ENCODE peak calls at places on chromosomes 4 and X, in four cellular contexts. K is NB4, C is tibial artery, J is fibroblast of lung. L is an unnamed sample.

GRCh38 chr4:186040316-186040715 is 28.6 kb upstream of the TLR3 start:
- DNase-seq in K (no peak), C (no peak), J (no peak), L (no peak)

GRCh38 chr4:127506283-127506682 is 126.5 kb upstream of the INTU start:
- DNase-seq in C (no peak), K (peak; percentile 3), J (no peak), L (no peak)

GRCh38 chrX:39397561-39398200 is 596.4 kb downstream of the MID1IP1 start:
- DNase-seq in C (no peak), J (no peak), K (no peak), L (no peak)

GRCh38 chr4:80189956-80190671 is 7.2 kb upstream of the PRDM8 start:
- DNase-seq in J (peak; percentile 32), C (no peak), K (no peak), L (no peak)

GRCh38 chrX:111511477-111511876 is at the start of gene SERTM2:
- DNase-seq in J (peak; percentile 47), K (peak; percentile 26), C (no peak), L (no peak)

GRCh38 chrX:123803331-123803983 is 56.4 kb upstream of the XIAP start:
- DNase-seq in K (peak; percentile 65), J (peak; percentile 83), C (peak; percentile 20), L (peak; percentile 84)

GRCh38 chr4:142656178-142656577 is 189.9 kb downstream of the INPP4B start:
- DNase-seq in K (peak; percentile 9), J (peak; percentile 33), C (no peak), L (peak; percentile 14)

GRCh38 chr4:185352202-185352601 is 43.5 kb downstream of the LRP2BP start:
- DNase-seq in J (no peak), C (no peak), K (no peak), L (no peak)

GRCh38 chr4:164177753-164178152 is 576.2 kb upstream of the SMIM31 start:
- DNase-seq in J (no peak), C (no peak), K (no peak), L (no peak)

GRCh38 chrX:40538391-40538790 is 42.4 kb upstream of the ATP6AP2 start:
- DNase-seq in C (no peak), K (peak; percentile 4), J (no peak), L (no peak)

GRCh38 chrX:8447367-8447766 is 17.3 kb upstream of the VCX3B start:
- DNase-seq in K (no peak), C (no peak), J (no peak), L (no peak)

GRCh38 chr4:31175242-31175910 is 455.2 kb downstream of the PCDH7 start:
- DNase-seq in K (no peak), J (peak; percentile 60), C (no peak), L (no peak)

GRCh38 chr4:158817562-158818370 is 48.9 kb downstream of the FNIP2 start:
- DNase-seq in C (no peak), J (peak; percentile 52), K (peak; percentile 60), L (no peak)

GRCh38 chr4:174071591-174071990 is 211.9 kb downstream of the FBXO8 start:
- DNase-seq in J (no peak), C (no peak), K (no peak), L (no peak)

GRCh38 chr4:143382539-143382938 is 45.9 kb downstream of the GAB1 start:
- DNase-seq in J (peak; percentile 59), K (no peak), C (no peak), L (no peak)

GRCh38 chrX:102155806-102156179 is at the start of gene BEX5:
- DNase-seq in K (no peak), J (no peak), C (peak; percentile 44), L (no peak)

GRCh38 chrX:129705377-129705925 is 33.3 kb upstream of the XPNPEP2 start:
- DNase-seq in C (no peak), J (no peak), K (no peak), L (no peak)

GRCh38 chr4:174454815-174455473 is 67.3 kb downstream of the HPGD start:
- DNase-seq in K (no peak), J (no peak), C (no peak), L (no peak)

GRCh38 chr4:174835536-174835935 is 6.5 kb upstream of the GLRA3 start:
- DNase-seq in C (no peak), K (no peak), J (no peak), L (no peak)

GRCh38 chrX:1537031-1537715 is at the start of gene P2RY8:
- DNase-seq in C (peak; percentile 73), K (peak; percentile 95), J (no peak), L (peak; percentile 70)

GRCh38 chr4:6362896-6363295 is 93.2 kb downstream of the WFS1 start:
- DNase-seq in K (peak; percentile 61), C (no peak), J (peak; percentile 30), L (peak; percentile 5)

GRCh38 chr4:141020801-141021261 is 112.4 kb downstream of the RNF150 start:
- DNase-seq in K (no peak), C (no peak), J (peak; percentile 86), L (no peak)

GRCh38 chr4:304987-305680 is at the start of gene ZNF732:
- DNase-seq in J (peak; percentile 83), K (no peak), C (peak; percentile 26), L (peak; percentile 6)

GRCh38 chrX:70030242-70030823 is 19.4 kb downstream of the AWAT2 start:
- DNase-seq in C (no peak), K (peak; percentile 62), J (peak; percentile 9), L (peak; percentile 49)

DNA sequence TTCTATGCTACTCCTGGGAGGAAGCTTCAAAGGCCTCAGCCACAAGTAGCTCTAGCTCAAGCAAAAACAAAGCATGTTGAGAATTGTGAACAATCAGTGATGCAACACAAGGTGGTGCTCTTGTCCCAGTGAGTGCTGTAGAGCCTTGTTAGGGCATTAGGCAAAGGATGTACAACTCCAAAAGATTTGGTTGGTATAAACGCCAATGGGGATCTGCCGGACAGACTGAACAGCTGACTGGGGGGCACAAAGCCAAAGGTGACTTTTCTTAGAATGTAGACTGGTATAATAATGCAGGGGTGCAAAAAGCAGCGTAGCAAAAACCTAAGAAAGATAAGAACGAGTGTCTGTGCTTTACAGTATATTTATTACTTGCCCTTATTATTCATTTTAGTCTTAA is 62.6 kb upstream of the ALB start:
- DNase-seq in J (peak; percentile 52), K (peak; percentile 58), C (no peak), L (peak; percentile 56)
- TF ChIP-seq CTCF in J (peak; percentile 66), K (peak; percentile 51), C (no peak), L (peak; percentile 50)

DNA sequence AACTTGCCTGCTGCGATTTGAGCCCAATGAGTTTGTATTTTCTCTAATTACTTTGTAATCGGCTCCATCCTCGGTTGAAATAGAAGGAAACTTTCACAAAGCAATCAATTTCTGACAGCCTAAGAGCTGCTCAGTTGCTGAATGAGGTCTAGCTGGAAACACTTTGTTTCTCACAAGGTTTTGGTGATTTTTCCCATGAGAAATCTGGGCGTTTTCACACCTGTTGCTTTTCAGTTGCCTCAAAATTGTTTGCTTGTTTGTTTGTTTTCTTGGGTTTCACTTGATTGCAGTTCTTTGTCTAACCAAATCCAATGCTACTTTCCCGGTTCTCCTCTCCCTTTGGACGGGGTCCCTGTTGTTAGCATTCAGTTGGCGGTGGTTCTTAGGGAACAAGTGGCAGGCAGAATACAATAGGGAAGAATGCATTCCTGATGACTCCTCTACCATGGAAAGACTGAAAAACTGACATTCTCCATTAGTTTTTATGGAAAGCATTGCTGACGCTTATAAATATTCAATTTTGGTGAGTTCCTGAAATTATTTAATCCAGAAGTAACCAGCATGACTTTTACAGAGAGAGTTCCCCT is 135.5 kb downstream of the PALLD start:
- DNase-seq in K (no peak), C (no peak), J (peak; percentile 67), L (no peak)
- H3K4me3 ChIP-seq in K (no peak overlapping the region), C (peak overlapping the region; percentile 58), J (peak overlapping the region; percentile 61), L (peak overlapping the region; percentile 66)

GRCh38 chr4:83054928-83055327 is 19.9 kb downstream of the COPS4 start:
- DNase-seq in C (no peak), K (peak; percentile 34), J (peak; percentile 13), L (no peak)
- TF ChIP-seq CTCF in C (no peak), K (peak; percentile 3), J (no peak), L (peak; percentile 32)

DNA sequence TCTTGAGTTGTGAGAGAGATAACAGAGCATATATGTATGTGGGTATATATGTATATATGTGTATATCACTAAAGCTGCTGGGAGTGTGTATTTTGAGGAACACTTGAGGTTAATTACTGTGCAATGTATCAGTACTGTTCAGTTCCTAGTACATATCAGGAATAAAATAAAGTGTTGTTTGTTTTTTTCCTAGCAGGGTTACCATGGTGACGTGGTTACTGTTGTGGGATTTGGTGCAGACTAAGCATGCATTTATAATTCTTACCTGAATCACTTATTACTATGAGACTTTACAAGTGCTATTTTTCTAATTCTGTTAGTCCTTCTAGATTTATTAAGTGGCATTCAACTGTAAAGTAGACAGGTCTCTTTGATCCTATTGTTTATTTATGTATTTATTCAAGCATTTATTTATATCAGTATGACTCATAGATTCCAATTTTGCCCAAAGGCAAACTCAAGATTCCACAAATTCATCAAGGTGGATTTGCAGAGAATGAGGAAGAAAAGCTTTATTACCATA is 26.9 kb upstream of the BEX4 start:
- DNase-seq in K (no peak), J (peak; percentile 3), C (no peak), L (no peak)
- H3K4me3 ChIP-seq in K (no peak overlapping the region), J (no peak overlapping the region), C (no peak overlapping the region), L (no peak overlapping the region)

DNA sequence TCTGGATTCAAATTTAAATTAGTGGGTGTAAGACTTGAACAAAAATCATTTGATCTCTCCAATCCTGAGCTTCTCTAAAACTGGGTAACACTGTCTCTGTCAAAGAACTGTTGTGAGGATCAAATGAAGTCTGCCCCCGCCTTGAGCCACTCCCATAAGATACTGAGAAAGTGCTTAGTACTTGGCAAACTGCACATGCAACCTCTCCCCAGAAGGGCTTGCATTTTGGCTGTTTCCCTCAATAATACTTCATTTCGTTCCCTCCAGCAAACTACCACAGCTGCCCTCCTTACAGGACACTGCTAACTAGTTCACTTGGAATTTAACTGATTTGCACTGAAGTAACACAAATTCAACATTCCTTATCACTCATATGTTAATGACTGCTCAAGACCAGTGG is 79.8 kb downstream of the APBB2 start:
- DNase-seq in C (no peak), K (no peak), J (no peak), L (no peak)
- TF ChIP-seq CTCF in C (no peak), K (no peak), J (no peak), L (no peak)

GRCh38 chrX:151974336-151975227 is at the start of gene GABRE:
- DNase-seq in C (peak; percentile 31), J (peak; percentile 58), K (no peak), L (peak; percentile 77)

GRCh38 chrX:151973851-151974335 is 583 bp downstream of the GABRE start:
- DNase-seq in J (peak; percentile 24), C (peak; percentile 39), K (no peak), L (no peak)

GRCh38 chrX:151970027-151970426 is 4.4 kb downstream of the GABRE start:
- DNase-seq in J (no peak), K (no peak), C (peak; percentile 20), L (no peak)

GRCh38 chrX:151973262-151973661 is 1.2 kb downstream of the GABRE start:
- DNase-seq in J (peak; percentile 32), K (no peak), C (no peak), L (no peak)

GRCh38 chrX:151970661-151971060 is 3.8 kb downstream of the GABRE start:
- DNase-seq in K (peak; percentile 28), J (peak; percentile 94), C (peak; percentile 77), L (peak; percentile 89)
- H3K4me3 ChIP-seq in K (no peak overlapping the region), J (no peak overlapping the region), C (no peak overlapping the region), L (no peak overlapping the region)

GRCh38 chr4:22238742-22239141 is 277.1 kb downstream of the ADGRA3 start:
- DNase-seq in C (no peak), J (no peak), K (no peak), L (peak; percentile 1)
- TF ChIP-seq CTCF in C (no peak), J (no peak), K (peak; percentile 32), L (no peak)